ENCODE peak calls at places on chromosomes 7 and 10, in nine cellular contexts. B is IMR-90, D is fibroblast of lung, Y is SJSA1, W is sigmoid colon, H is colonic mucosa, R is cardiac muscle cell, N is H9, O is aorta. S is an unnamed sample. For H3K4me1, the result is how much of the 10 kb centered on the place peaks cover.

GRCh38 chr7:74173491-74173865 is 678 bp upstream of the EIF4H start:
- DNase-seq in B (no peak), D (no peak), Y (no peak), W (no peak), H (no peak), R (no peak), N (no peak), O (no peak), S (no peak)

GRCh38 chr7:115782716-115783460 is 247.7 kb downstream of the TFEC start:
- DNase-seq in B (no peak), D (peak), Y (no peak), W (no peak), H (no peak), R (peak), N (no peak), O (no peak), S (no peak)

GRCh38 chr7:55548295-55548731 is 24.0 kb downstream of the VOPP1 start:
- DNase-seq in B (no peak), D (no peak), Y (no peak), W (no peak), H (no peak), R (no peak), N (no peak), O (no peak), S (no peak)

GRCh38 chr7:141649137-141649864 is 52.7 kb downstream of the DENND11 start:
- DNase-seq in B (no peak), D (peak), Y (no peak), W (no peak), H (no peak), R (no peak), N (no peak), O (no peak), S (no peak)

GRCh38 chr7:18384491-18385143 is 110.9 kb upstream of the HDAC9 start:
- DNase-seq in B (no peak), D (peak), Y (no peak), W (no peak), H (no peak), R (no peak), N (no peak), O (no peak), S (no peak)

GRCh38 chr7:46764100-46764941 is 817.6 kb downstream of the TNS3 start:
- DNase-seq in B (peak), D (peak), Y (peak), W (peak), H (peak), R (peak), N (no peak), O (no peak), S (no peak)

GRCh38 chr10:34723746-34724145 is 91.3 kb downstream of the PARD3 start:
- DNase-seq in B (peak), D (peak), Y (peak), W (no peak), H (peak), R (peak), N (no peak), O (no peak), S (no peak)

GRCh38 chr7:56078196-56078595 is 14.1 kb downstream of the SUMF2 start:
- DNase-seq in B (no peak), D (no peak), Y (no peak), W (no peak), H (no peak), R (no peak), N (no peak), O (peak), S (no peak)

GRCh38 chr10:106436123-106436740 is 728.3 kb downstream of the SORCS1 start:
- DNase-seq in B (peak), D (peak), Y (no peak), W (no peak), H (no peak), R (no peak), N (no peak), O (no peak), S (no peak)

GRCh38 chr10:91271886-91272285 is 51.4 kb downstream of the PCGF5 start:
- DNase-seq in B (peak), D (peak), Y (no peak), W (no peak), H (no peak), R (no peak), N (no peak), O (no peak), S (no peak)

GRCh38 chr10:110845756-110846620 is 25.7 kb upstream of the PDCD4 start:
- DNase-seq in B (no peak), D (no peak), Y (no peak), W (peak), H (peak), R (no peak), N (no peak), O (no peak), S (no peak)

GRCh38 chr10:47090903-47091302 is 179.7 kb downstream of the PTPN20 start:
- DNase-seq in B (no peak), D (no peak), Y (no peak), W (no peak), H (no peak), R (no peak), N (no peak), O (no peak), S (no peak)

GRCh38 chr10:35259769-35260397 is 76.4 kb upstream of the CCNY start:
- DNase-seq in B (peak), D (peak), Y (peak), W (no peak), H (no peak), R (peak), N (no peak), O (no peak), S (no peak)

GRCh38 chr10:31381171-31381570 is 62.2 kb downstream of the ZEB1 start:
- DNase-seq in B (no peak), D (no peak), Y (no peak), W (no peak), H (no peak), R (no peak), N (no peak), O (no peak), S (no peak)

GRCh38 chr10:31383810-31384588 is 65.0 kb downstream of the ZEB1 start:
- DNase-seq in B (no peak), D (no peak), Y (no peak), W (no peak), H (no peak), R (no peak), N (no peak), O (no peak), S (no peak)

GRCh38 chr10:31384589-31384949 is 65.6 kb downstream of the ZEB1 start:
- DNase-seq in B (peak), D (peak), Y (no peak), W (no peak), H (no peak), R (no peak), N (no peak), O (no peak), S (no peak)

GRCh38 chr10:31381766-31382316 is 62.8 kb downstream of the ZEB1 start:
- DNase-seq in B (peak), D (peak), Y (no peak), W (no peak), H (no peak), R (peak), N (no peak), O (no peak), S (no peak)
- H3K27ac ChIP-seq in B (no peak), D (no peak), Y (no peak), W (no peak), H (no peak), R (no peak), N (no peak), O (no peak), S (no peak)

GRCh38 chr7:98282727-98283126 is 1.2 kb downstream of the BRI3 start:
- DNase-seq in B (no peak), D (peak), Y (no peak), W (no peak), H (no peak), R (no peak), N (no peak), O (no peak), S (no peak)

GRCh38 chr7:98285132-98286092 is 3.9 kb downstream of the BRI3 start:
- DNase-seq in B (no peak), D (no peak), Y (no peak), W (no peak), H (no peak), R (no peak), N (no peak), O (no peak), S (no peak)

GRCh38 chr7:98283127-98283886 is 1.8 kb downstream of the BRI3 start:
- DNase-seq in B (peak), D (peak), Y (no peak), W (peak), H (peak), R (peak), N (no peak), O (no peak), S (no peak)

GRCh38 chr7:98284335-98285036 is 3.0 kb downstream of the BRI3 start:
- DNase-seq in B (peak), D (peak), Y (peak), W (peak), H (peak), R (peak), N (peak), O (peak), S (no peak)

DNA sequence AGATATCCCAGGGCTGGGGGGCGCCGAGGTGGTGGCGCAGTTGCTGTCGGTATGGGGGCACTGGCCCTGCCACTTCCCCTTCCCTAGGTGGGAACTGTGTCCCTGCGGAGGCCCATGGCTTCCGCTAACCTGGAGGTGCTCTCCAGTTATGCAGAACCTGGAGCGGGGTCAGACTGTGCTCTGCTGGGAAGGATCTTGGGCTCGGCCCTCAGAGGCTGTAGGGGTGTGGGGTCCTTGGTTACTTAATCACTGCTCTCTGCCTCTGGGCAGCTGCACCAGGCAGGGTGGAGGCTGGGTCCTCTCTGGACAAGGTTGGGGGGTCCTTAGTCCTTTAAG is 2.4 kb downstream of the BRI3 start:
- DNase-seq in B (no peak), D (no peak), Y (no peak), W (no peak), H (no peak), R (no peak), N (no peak), O (no peak), S (no peak)
- H3K4me1 ChIP-seq in B (under half), D (under half), Y (half or more), W (half or more), H (under half), R (under half), N (under half), O (under half), S (under half)

GRCh38 chr7:47812460-47813136 is 135.7 kb downstream of the PKD1L1 start:
- DNase-seq in B (no peak), D (no peak), Y (no peak), W (no peak), H (no peak), R (no peak), N (no peak), O (no peak), S (no peak)
- H3K27ac ChIP-seq in B (no peak), D (no peak), Y (no peak), W (no peak), H (no peak), R (no peak), N (no peak), O (no peak), S (no peak)

GRCh38 chr10:95253007-95253406 is 37.8 kb downstream of the PDLIM1 start:
- DNase-seq in B (no peak), D (no peak), Y (no peak), W (no peak), H (no peak), R (no peak), N (no peak), O (no peak), S (no peak)
- H3K4me1 ChIP-seq in B (under half), D (under half), Y (under half), W (under half), H (under half), R (under half), N (under half), O (under half), S (under half)

GRCh38 chr7:90946711-90947501 is 317.3 kb upstream of the FZD1 start:
- DNase-seq in B (no peak), D (no peak), Y (no peak), W (no peak), H (no peak), R (no peak), N (no peak), O (no peak), S (no peak)
- H3K27ac ChIP-seq in B (no peak), D (no peak), Y (no peak), W (no peak), H (no peak), R (no peak), N (no peak), O (peak), S (no peak)

DNA sequence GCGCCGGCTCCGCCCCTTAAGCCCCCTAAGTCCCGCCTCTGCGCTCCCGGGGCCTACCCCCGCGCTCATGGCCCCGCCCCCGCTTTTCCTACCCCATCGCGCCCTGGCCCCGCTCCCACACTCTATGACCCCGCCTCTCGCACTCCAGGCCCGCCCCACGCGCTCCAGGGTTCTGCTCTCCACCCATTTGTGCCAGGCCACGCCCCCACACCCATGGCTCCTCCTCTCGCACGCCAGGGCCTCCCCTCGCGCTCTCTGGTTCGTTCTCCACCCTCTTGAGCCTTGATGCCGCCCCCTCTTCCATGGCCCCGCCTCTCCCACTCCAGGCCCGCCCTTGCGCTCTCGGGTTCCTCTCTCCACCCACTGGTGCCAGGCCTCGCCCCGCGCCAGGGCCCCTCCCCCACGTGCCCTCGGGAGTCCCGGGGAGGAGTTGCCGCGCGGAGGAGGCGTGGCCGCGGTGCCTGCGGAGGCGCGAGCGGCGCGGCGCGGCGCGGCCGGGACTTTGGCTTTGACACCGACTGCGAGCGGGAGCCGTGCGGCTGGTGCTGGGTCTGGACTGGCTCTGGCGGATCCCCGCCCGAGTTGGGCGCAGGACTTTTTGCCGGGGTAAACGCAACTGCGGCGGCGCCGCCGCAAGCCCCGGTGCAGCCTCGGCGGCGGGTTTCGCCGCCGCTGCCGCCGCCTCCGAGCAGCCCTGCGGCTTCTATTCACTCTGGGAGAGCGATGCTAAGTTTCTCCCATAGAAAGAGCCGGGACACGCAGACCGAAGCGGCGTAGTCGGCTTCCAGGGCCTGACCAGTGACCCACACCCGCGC is at the start of gene EEPD1:
- DNase-seq in B (peak), D (peak), Y (peak), W (peak), H (peak), R (peak), N (peak), O (peak), S (peak)
- H3K4me1 ChIP-seq in B (under half), D (under half), Y (under half), W (half or more), H (under half), R (under half), N (under half), O (under half), S (under half)

GRCh38 chr7:100882769-100883526 is 6.6 kb downstream of the UFSP1 start:
- DNase-seq in B (no peak), D (no peak), Y (no peak), W (no peak), H (no peak), R (no peak), N (no peak), O (no peak), S (no peak)
- H3K27ac ChIP-seq in B (no peak), D (no peak), Y (no peak), W (no peak), H (no peak), R (peak), N (no peak), O (no peak), S (no peak)

DNA sequence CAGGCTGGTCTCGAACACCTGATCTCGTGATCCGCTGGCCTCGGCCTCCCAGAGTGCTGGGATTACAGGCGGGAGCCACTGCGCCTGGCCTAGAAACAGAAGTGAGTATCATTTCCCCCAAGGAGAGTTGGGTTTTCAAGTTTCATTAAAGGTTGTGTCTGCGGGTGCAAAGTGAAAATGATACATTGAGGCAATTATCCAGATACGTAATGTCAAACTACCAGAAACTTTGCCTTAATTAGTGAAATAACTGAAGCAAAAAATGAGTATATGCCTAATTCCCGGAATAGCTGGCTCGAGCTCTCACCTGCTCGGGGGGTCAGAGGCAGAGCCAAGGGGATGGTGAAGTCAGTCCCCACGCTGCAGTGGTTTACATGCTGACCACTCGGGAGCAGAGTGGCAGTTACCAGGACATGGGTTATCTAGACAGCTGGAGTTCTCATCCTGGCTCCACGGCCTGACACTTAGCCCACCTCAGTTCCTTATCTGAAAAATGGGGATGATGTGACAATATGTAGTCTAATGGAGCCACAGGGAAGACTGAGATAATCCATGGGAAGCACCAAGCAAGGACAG is 25.5 kb downstream of the CHST15 start:
- DNase-seq in B (no peak), D (no peak), Y (no peak), W (no peak), H (no peak), R (no peak), N (no peak), O (peak), S (no peak)
- H3K4me1 ChIP-seq in B (under half), D (under half), Y (under half), W (under half), H (under half), R (under half), N (under half), O (under half), S (under half)

GRCh38 chr10:117442521-117442920 is 67.3 kb upstream of the PDZD8 start:
- DNase-seq in B (no peak), D (peak), Y (no peak), W (no peak), H (no peak), R (no peak), N (peak), O (no peak), S (no peak)
- H3K27ac ChIP-seq in B (no peak), D (no peak), Y (no peak), W (peak), H (no peak), R (no peak), N (no peak), O (no peak), S (no peak)

S was measured in naive thymus-derived CD4-positive, alpha-beta T cell.